ENCODE peak calls at places on chromosomes 5 and 9, in four cellular contexts. One of them, this sample, is unnamed.

GRCh38 chr9:98154678-98155077 is 35.7 kb upstream of the TRIM14 start:
- DNase-seq in stimulated activated CD8-positive, alpha-beta memory T cell treated with anti-CD3 and anti-CD28 coated beads, Interleukin-7, amount 100 ng/mL, for 48 hours: no peak
- DNase-seq in ecto neural progenitor cell: no peak
- DNase-seq in NCI-H187 treated with DMSO at 0.1 percent for 48 hours: no peak
- DNase-seq in this sample: no peak

GRCh38 chr9:120387257-120387999 is 192.5 kb downstream of the CDK5RAP2 start:
- DNase-seq in stimulated activated CD8-positive, alpha-beta memory T cell treated with anti-CD3 and anti-CD28 coated beads, Interleukin-7, amount 100 ng/mL, for 48 hours: no peak
- DNase-seq in ecto neural progenitor cell: no peak
- DNase-seq in NCI-H187 treated with DMSO at 0.1 percent for 48 hours: peak
- DNase-seq in this sample: no peak

GRCh38 chr5:167716376-167716775 is 575.1 kb upstream of the WWC1 start:
- DNase-seq in stimulated activated CD8-positive, alpha-beta memory T cell treated with anti-CD3 and anti-CD28 coated beads, Interleukin-7, amount 100 ng/mL, for 48 hours: no peak
- DNase-seq in ecto neural progenitor cell: no peak
- DNase-seq in NCI-H187 treated with DMSO at 0.1 percent for 48 hours: no peak
- DNase-seq in this sample: peak

GRCh38 chr9:129172816-129173215 is 5.2 kb downstream of the IER5L start:
- DNase-seq in stimulated activated CD8-positive, alpha-beta memory T cell treated with anti-CD3 and anti-CD28 coated beads, Interleukin-7, amount 100 ng/mL, for 48 hours: no peak
- DNase-seq in ecto neural progenitor cell: no peak
- DNase-seq in NCI-H187 treated with DMSO at 0.1 percent for 48 hours: no peak
- DNase-seq in this sample: no peak

GRCh38 chr5:97417977-97418376 is 234.9 kb upstream of the RIOK2 start:
- DNase-seq in stimulated activated CD8-positive, alpha-beta memory T cell treated with anti-CD3 and anti-CD28 coated beads, Interleukin-7, amount 100 ng/mL, for 48 hours: no peak
- DNase-seq in ecto neural progenitor cell: no peak
- DNase-seq in NCI-H187 treated with DMSO at 0.1 percent for 48 hours: no peak
- DNase-seq in this sample: no peak

GRCh38 chr5:123460296-123460729 is 37.1 kb upstream of the CEP120 start:
- DNase-seq in stimulated activated CD8-positive, alpha-beta memory T cell treated with anti-CD3 and anti-CD28 coated beads, Interleukin-7, amount 100 ng/mL, for 48 hours: no peak
- DNase-seq in ecto neural progenitor cell: no peak
- DNase-seq in NCI-H187 treated with DMSO at 0.1 percent for 48 hours: no peak
- DNase-seq in this sample: peak

GRCh38 chr5:160434022-160434531 is 12.4 kb downstream of the PTTG1 start:
- DNase-seq in stimulated activated CD8-positive, alpha-beta memory T cell treated with anti-CD3 and anti-CD28 coated beads, Interleukin-7, amount 100 ng/mL, for 48 hours: no peak
- DNase-seq in ecto neural progenitor cell: peak
- DNase-seq in NCI-H187 treated with DMSO at 0.1 percent for 48 hours: peak
- DNase-seq in this sample: no peak

GRCh38 chr5:17743580-17744435 is 109.5 kb downstream of the TAF11L14 start:
- DNase-seq in stimulated activated CD8-positive, alpha-beta memory T cell treated with anti-CD3 and anti-CD28 coated beads, Interleukin-7, amount 100 ng/mL, for 48 hours: no peak
- DNase-seq in ecto neural progenitor cell: no peak
- DNase-seq in NCI-H187 treated with DMSO at 0.1 percent for 48 hours: no peak
- DNase-seq in this sample: no peak

GRCh38 chr5:124206540-124206939 is 539.9 kb downstream of the ZNF608 start:
- DNase-seq in stimulated activated CD8-positive, alpha-beta memory T cell treated with anti-CD3 and anti-CD28 coated beads, Interleukin-7, amount 100 ng/mL, for 48 hours: no peak
- DNase-seq in ecto neural progenitor cell: no peak
- DNase-seq in NCI-H187 treated with DMSO at 0.1 percent for 48 hours: peak
- DNase-seq in this sample: no peak

GRCh38 chr5:107359916-107360234 is 310.9 kb downstream of the EFNA5 start:
- DNase-seq in stimulated activated CD8-positive, alpha-beta memory T cell treated with anti-CD3 and anti-CD28 coated beads, Interleukin-7, amount 100 ng/mL, for 48 hours: no peak
- DNase-seq in ecto neural progenitor cell: no peak
- DNase-seq in NCI-H187 treated with DMSO at 0.1 percent for 48 hours: no peak
- DNase-seq in this sample: no peak

GRCh38 chr5:149881874-149882273 is 62.7 kb downstream of the PDE6A start:
- DNase-seq in stimulated activated CD8-positive, alpha-beta memory T cell treated with anti-CD3 and anti-CD28 coated beads, Interleukin-7, amount 100 ng/mL, for 48 hours: no peak
- DNase-seq in ecto neural progenitor cell: no peak
- DNase-seq in NCI-H187 treated with DMSO at 0.1 percent for 48 hours: no peak
- DNase-seq in this sample: no peak

GRCh38 chr5:151094861-151095260 is 14.0 kb upstream of the TNIP1 start:
- DNase-seq in stimulated activated CD8-positive, alpha-beta memory T cell treated with anti-CD3 and anti-CD28 coated beads, Interleukin-7, amount 100 ng/mL, for 48 hours: no peak
- DNase-seq in ecto neural progenitor cell: no peak
- DNase-seq in NCI-H187 treated with DMSO at 0.1 percent for 48 hours: no peak
- DNase-seq in this sample: no peak

GRCh38 chr5:69451941-69452652 is 37.2 kb downstream of the MARVELD2 start:
- DNase-seq in stimulated activated CD8-positive, alpha-beta memory T cell treated with anti-CD3 and anti-CD28 coated beads, Interleukin-7, amount 100 ng/mL, for 48 hours: no peak
- DNase-seq in ecto neural progenitor cell: no peak
- DNase-seq in NCI-H187 treated with DMSO at 0.1 percent for 48 hours: no peak
- DNase-seq in this sample: no peak

GRCh38 chr5:157528036-157528632 is 47.4 kb downstream of the ADAM19 start:
- DNase-seq in stimulated activated CD8-positive, alpha-beta memory T cell treated with anti-CD3 and anti-CD28 coated beads, Interleukin-7, amount 100 ng/mL, for 48 hours: no peak
- DNase-seq in ecto neural progenitor cell: no peak
- DNase-seq in NCI-H187 treated with DMSO at 0.1 percent for 48 hours: no peak
- DNase-seq in this sample: no peak

GRCh38 chr9:20650750-20651299 is 28.5 kb upstream of the MLLT3 start:
- DNase-seq in stimulated activated CD8-positive, alpha-beta memory T cell treated with anti-CD3 and anti-CD28 coated beads, Interleukin-7, amount 100 ng/mL, for 48 hours: no peak
- DNase-seq in ecto neural progenitor cell: no peak
- DNase-seq in NCI-H187 treated with DMSO at 0.1 percent for 48 hours: no peak
- DNase-seq in this sample: no peak

GRCh38 chr5:38316544-38317224 is 58.3 kb downstream of the EGFLAM start:
- DNase-seq in stimulated activated CD8-positive, alpha-beta memory T cell treated with anti-CD3 and anti-CD28 coated beads, Interleukin-7, amount 100 ng/mL, for 48 hours: no peak
- DNase-seq in ecto neural progenitor cell: no peak
- DNase-seq in NCI-H187 treated with DMSO at 0.1 percent for 48 hours: no peak
- DNase-seq in this sample: peak

GRCh38 chr9:99931155-99931840 is 24.8 kb downstream of the STX17 start:
- DNase-seq in stimulated activated CD8-positive, alpha-beta memory T cell treated with anti-CD3 and anti-CD28 coated beads, Interleukin-7, amount 100 ng/mL, for 48 hours: no peak
- DNase-seq in ecto neural progenitor cell: no peak
- DNase-seq in NCI-H187 treated with DMSO at 0.1 percent for 48 hours: no peak
- DNase-seq in this sample: peak

GRCh38 chr9:114196924-114197570 is 41.7 kb downstream of the COL27A1 start:
- DNase-seq in stimulated activated CD8-positive, alpha-beta memory T cell treated with anti-CD3 and anti-CD28 coated beads, Interleukin-7, amount 100 ng/mL, for 48 hours: no peak
- DNase-seq in ecto neural progenitor cell: no peak
- DNase-seq in NCI-H187 treated with DMSO at 0.1 percent for 48 hours: no peak
- DNase-seq in this sample: no peak

GRCh38 chr5:159452480-159453167 is 122.3 kb upstream of the IL12B start:
- DNase-seq in stimulated activated CD8-positive, alpha-beta memory T cell treated with anti-CD3 and anti-CD28 coated beads, Interleukin-7, amount 100 ng/mL, for 48 hours: no peak
- DNase-seq in ecto neural progenitor cell: no peak
- DNase-seq in NCI-H187 treated with DMSO at 0.1 percent for 48 hours: no peak
- DNase-seq in this sample: no peak

GRCh38 chr5:14742427-14743010 is 78.0 kb downstream of the OTULIN start:
- DNase-seq in stimulated activated CD8-positive, alpha-beta memory T cell treated with anti-CD3 and anti-CD28 coated beads, Interleukin-7, amount 100 ng/mL, for 48 hours: no peak
- DNase-seq in ecto neural progenitor cell: no peak
- DNase-seq in NCI-H187 treated with DMSO at 0.1 percent for 48 hours: peak
- DNase-seq in this sample: no peak

GRCh38 chr5:73825219-73825618 is 199.2 kb downstream of the ARHGEF28 start:
- DNase-seq in stimulated activated CD8-positive, alpha-beta memory T cell treated with anti-CD3 and anti-CD28 coated beads, Interleukin-7, amount 100 ng/mL, for 48 hours: no peak
- DNase-seq in ecto neural progenitor cell: no peak
- DNase-seq in NCI-H187 treated with DMSO at 0.1 percent for 48 hours: no peak
- DNase-seq in this sample: no peak

GRCh38 chr9:120902824-120903608 is 23.6 kb downstream of the TRAF1 start:
- DNase-seq in stimulated activated CD8-positive, alpha-beta memory T cell treated with anti-CD3 and anti-CD28 coated beads, Interleukin-7, amount 100 ng/mL, for 48 hours: no peak
- DNase-seq in ecto neural progenitor cell: no peak
- DNase-seq in NCI-H187 treated with DMSO at 0.1 percent for 48 hours: no peak
- DNase-seq in this sample: no peak

GRCh38 chr9:129557192-129558036 is 63.5 kb downstream of the C9orf50 start:
- DNase-seq in stimulated activated CD8-positive, alpha-beta memory T cell treated with anti-CD3 and anti-CD28 coated beads, Interleukin-7, amount 100 ng/mL, for 48 hours: no peak
- DNase-seq in ecto neural progenitor cell: peak
- DNase-seq in NCI-H187 treated with DMSO at 0.1 percent for 48 hours: no peak
- DNase-seq in this sample: peak

GRCh38 chr5:134659922-134660321 is 11.3 kb downstream of the SEC24A start:
- DNase-seq in stimulated activated CD8-positive, alpha-beta memory T cell treated with anti-CD3 and anti-CD28 coated beads, Interleukin-7, amount 100 ng/mL, for 48 hours: no peak
- DNase-seq in ecto neural progenitor cell: no peak
- DNase-seq in NCI-H187 treated with DMSO at 0.1 percent for 48 hours: no peak
- DNase-seq in this sample: no peak

GRCh38 chr9:123339666-123340414 is 16.2 kb upstream of the CRB2 start:
- DNase-seq in stimulated activated CD8-positive, alpha-beta memory T cell treated with anti-CD3 and anti-CD28 coated beads, Interleukin-7, amount 100 ng/mL, for 48 hours: peak
- DNase-seq in ecto neural progenitor cell: no peak
- DNase-seq in NCI-H187 treated with DMSO at 0.1 percent for 48 hours: no peak
- DNase-seq in this sample: no peak

GRCh38 chr9:16030513-16031185 is 477.8 kb downstream of the CCDC171 start:
- DNase-seq in stimulated activated CD8-positive, alpha-beta memory T cell treated with anti-CD3 and anti-CD28 coated beads, Interleukin-7, amount 100 ng/mL, for 48 hours: peak
- DNase-seq in ecto neural progenitor cell: no peak
- DNase-seq in NCI-H187 treated with DMSO at 0.1 percent for 48 hours: no peak
- DNase-seq in this sample: peak

GRCh38 chr9:126510564-126510963 is 103.2 kb upstream of the LMX1B start:
- DNase-seq in stimulated activated CD8-positive, alpha-beta memory T cell treated with anti-CD3 and anti-CD28 coated beads, Interleukin-7, amount 100 ng/mL, for 48 hours: no peak
- DNase-seq in ecto neural progenitor cell: no peak
- DNase-seq in NCI-H187 treated with DMSO at 0.1 percent for 48 hours: no peak
- DNase-seq in this sample: no peak

GRCh38 chr9:131419029-131419614 is 25.2 kb downstream of the PRRC2B start:
- DNase-seq in stimulated activated CD8-positive, alpha-beta memory T cell treated with anti-CD3 and anti-CD28 coated beads, Interleukin-7, amount 100 ng/mL, for 48 hours: no peak
- DNase-seq in ecto neural progenitor cell: no peak
- DNase-seq in NCI-H187 treated with DMSO at 0.1 percent for 48 hours: no peak
- DNase-seq in this sample: peak

GRCh38 chr9:104872959-104873850 is 54.8 kb downstream of the ABCA1 start:
- DNase-seq in stimulated activated CD8-positive, alpha-beta memory T cell treated with anti-CD3 and anti-CD28 coated beads, Interleukin-7, amount 100 ng/mL, for 48 hours: no peak
- DNase-seq in ecto neural progenitor cell: no peak
- DNase-seq in NCI-H187 treated with DMSO at 0.1 percent for 48 hours: no peak
- DNase-seq in this sample: peak

GRCh38 chr9:130305381-130305780 is 39.8 kb downstream of the HMCN2 start:
- DNase-seq in stimulated activated CD8-positive, alpha-beta memory T cell treated with anti-CD3 and anti-CD28 coated beads, Interleukin-7, amount 100 ng/mL, for 48 hours: no peak
- DNase-seq in ecto neural progenitor cell: no peak
- DNase-seq in NCI-H187 treated with DMSO at 0.1 percent for 48 hours: no peak
- DNase-seq in this sample: no peak

GRCh38 chr5:107476783-107477182 is 194.0 kb downstream of the EFNA5 start:
- DNase-seq in stimulated activated CD8-positive, alpha-beta memory T cell treated with anti-CD3 and anti-CD28 coated beads, Interleukin-7, amount 100 ng/mL, for 48 hours: no peak
- DNase-seq in ecto neural progenitor cell: no peak
- DNase-seq in NCI-H187 treated with DMSO at 0.1 percent for 48 hours: no peak
- DNase-seq in this sample: no peak

GRCh38 chr5:174204914-174205313 is 159.4 kb downstream of the NSG2 start:
- DNase-seq in stimulated activated CD8-positive, alpha-beta memory T cell treated with anti-CD3 and anti-CD28 coated beads, Interleukin-7, amount 100 ng/mL, for 48 hours: no peak
- DNase-seq in ecto neural progenitor cell: peak
- DNase-seq in NCI-H187 treated with DMSO at 0.1 percent for 48 hours: peak
- DNase-seq in this sample: no peak

GRCh38 chr5:176542596-176543427 is 5.6 kb upstream of the RNF44 start:
- DNase-seq in stimulated activated CD8-positive, alpha-beta memory T cell treated with anti-CD3 and anti-CD28 coated beads, Interleukin-7, amount 100 ng/mL, for 48 hours: no peak
- DNase-seq in ecto neural progenitor cell: peak
- DNase-seq in NCI-H187 treated with DMSO at 0.1 percent for 48 hours: no peak
- DNase-seq in this sample: no peak

GRCh38 chr9:18778846-18779245 is 254.2 kb downstream of the SAXO1 start:
- DNase-seq in stimulated activated CD8-positive, alpha-beta memory T cell treated with anti-CD3 and anti-CD28 coated beads, Interleukin-7, amount 100 ng/mL, for 48 hours: no peak
- DNase-seq in ecto neural progenitor cell: no peak
- DNase-seq in NCI-H187 treated with DMSO at 0.1 percent for 48 hours: no peak
- DNase-seq in this sample: no peak

GRCh38 chr9:15293727-15294405 is 13.2 kb downstream of the TTC39B start:
- DNase-seq in stimulated activated CD8-positive, alpha-beta memory T cell treated with anti-CD3 and anti-CD28 coated beads, Interleukin-7, amount 100 ng/mL, for 48 hours: no peak
- DNase-seq in ecto neural progenitor cell: no peak
- DNase-seq in NCI-H187 treated with DMSO at 0.1 percent for 48 hours: peak
- DNase-seq in this sample: no peak